ENCODE peak calls at places on chromosome 1, in seven cellular contexts. S is CD8-positive, alpha-beta memory T cell; D is heart right ventricle; N is NB4; T is AG10803; U is A549; O is mesenchymal stem cell. R is an unnamed sample.

GRCh38 chr1:157369808-157370521 is 182.3 kb downstream of the FCRL5 start:
- DNase-seq in T (peak; percentile 44), N (peak; percentile 64), S (no peak), O (peak; percentile 66), D (peak; percentile 25), U (peak; percentile 66), R (peak; percentile 45)

GRCh38 chr1:230867119-230867902 is 1.0 kb downstream of the C1orf198 start:
- DNase-seq in T (no peak), O (peak; percentile 47), N (no peak), D (no peak), U (no peak), S (no peak), R (no peak)

GRCh38 chr1:36123357-36123756 is 1.7 kb downstream of the COL8A2 start:
- DNase-seq in S (no peak), N (no peak), T (peak; percentile 37), U (no peak), D (no peak), O (no peak), R (no peak)

GRCh38 chr1:98991127-98992003 is 13.3 kb downstream of the PLPPR5 start:
- DNase-seq in S (no peak), T (peak; percentile 63), D (no peak), N (peak; percentile 33), U (peak; percentile 35), O (peak; percentile 84), R (peak; percentile 37)

GRCh38 chr1:155912056-155912536 is 947 bp upstream of the RIT1 start:
- DNase-seq in N (no peak), D (no peak), O (no peak), U (no peak), S (no peak), T (no peak), R (no peak)

GRCh38 chr1:163035791-163036249 is 33.3 kb upstream of the RGS4 start:
- DNase-seq in N (no peak), D (no peak), S (no peak), U (peak; percentile 13), O (peak; percentile 61), T (peak; percentile 87), R (peak; percentile 60)

GRCh38 chr1:3312894-3313578 is 141.4 kb upstream of the ARHGEF16 start:
- DNase-seq in N (peak; percentile 88), S (no peak), O (peak; percentile 99), D (peak; percentile 87), T (peak; percentile 98), U (peak; percentile 91), R (peak; percentile 98)

GRCh38 chr1:72379072-72379471 is 96.7 kb upstream of the NEGR1 start:
- DNase-seq in T (no peak), D (no peak), S (no peak), N (no peak), O (no peak), U (no peak), R (no peak)

GRCh38 chr1:181135462-181135781 is 46.9 kb downstream of the IER5 start:
- DNase-seq in U (peak; percentile 72), D (peak; percentile 31), T (peak; percentile 77), N (peak; percentile 44), S (no peak), O (peak; percentile 50), R (peak; percentile 45)

GRCh38 chr1:156571261-156571958 is 955 bp downstream of the IQGAP3 start:
- DNase-seq in T (peak; percentile 93), U (peak; percentile 55), O (peak; percentile 91), N (peak; percentile 41), S (no peak), D (no peak), R (peak; percentile 70)

GRCh38 chr1:145892486-145893087 is 6.9 kb upstream of the ANKRD35 start:
- DNase-seq in D (peak; percentile 30), T (peak; percentile 13), O (peak; percentile 47), S (no peak), N (no peak), U (peak; percentile 9), R (peak; percentile 75)

GRCh38 chr1:230127105-230128054 is 60.3 kb downstream of the GALNT2 start:
- DNase-seq in O (no peak), S (peak; percentile 6), D (no peak), U (no peak), T (no peak), N (no peak), R (no peak)

GRCh38 chr1:116874622-116875277 is 35.0 kb upstream of the PTGFRN start:
- DNase-seq in U (no peak), T (peak; percentile 65), O (peak; percentile 70), D (no peak), N (peak; percentile 21), S (no peak), R (peak; percentile 65)

GRCh38 chr1:116870322-116870721 is 39.4 kb upstream of the PTGFRN start:
- DNase-seq in T (no peak), N (no peak), S (no peak), O (no peak), D (no peak), U (no peak), R (no peak)

GRCh38 chr1:116869611-116870010 is 40.1 kb upstream of the PTGFRN start:
- DNase-seq in D (no peak), O (no peak), S (no peak), T (no peak), U (no peak), N (no peak), R (no peak)

GRCh38 chr1:116873680-116874271 is 35.9 kb upstream of the PTGFRN start:
- DNase-seq in N (no peak), S (no peak), D (no peak), T (no peak), O (no peak), U (no peak), R (no peak)

GRCh38 chr1:116871772-116872146 is 38.0 kb upstream of the PTGFRN start:
- DNase-seq in N (no peak), U (no peak), D (no peak), T (no peak), O (no peak), S (no peak), R (peak; percentile 72)
- H3K4me3 ChIP-seq in N (no peak overlapping the region), U (no peak overlapping the region), D (no peak overlapping the region), T (no peak overlapping the region), O (no peak overlapping the region), S (no peak overlapping the region), R (no peak overlapping the region)

DNA sequence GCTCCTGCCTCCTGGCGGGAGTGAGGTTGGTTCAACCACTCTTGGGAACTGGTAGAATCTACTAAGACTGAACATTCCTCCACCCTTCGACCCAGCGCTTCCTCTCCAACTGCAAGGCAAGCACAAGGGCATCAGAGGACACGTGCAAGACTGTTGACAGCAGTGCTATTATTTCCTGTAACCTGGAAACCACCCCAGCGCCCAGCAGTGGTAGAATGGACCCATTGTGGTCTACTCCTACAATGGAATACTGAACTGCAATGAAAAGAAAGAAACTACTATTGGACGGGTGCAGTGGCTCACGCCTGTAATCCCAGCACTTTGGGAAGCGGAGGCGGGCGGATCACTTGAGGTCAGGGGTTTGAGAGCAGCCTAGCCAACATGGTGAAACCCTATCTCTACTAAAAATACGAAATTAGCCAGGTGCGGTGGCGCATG is 33.0 kb upstream of the TARDBP start:
- DNase-seq in S (no peak), T (peak; percentile 53), O (no peak), D (peak; percentile 46), N (peak; percentile 37), U (no peak), R (no peak)
- H3K4me3 ChIP-seq in S (no peak overlapping the region), T (no peak overlapping the region), O (no peak overlapping the region), D (no peak overlapping the region), N (no peak overlapping the region), U (no peak overlapping the region), R (no peak overlapping the region)

DNA sequence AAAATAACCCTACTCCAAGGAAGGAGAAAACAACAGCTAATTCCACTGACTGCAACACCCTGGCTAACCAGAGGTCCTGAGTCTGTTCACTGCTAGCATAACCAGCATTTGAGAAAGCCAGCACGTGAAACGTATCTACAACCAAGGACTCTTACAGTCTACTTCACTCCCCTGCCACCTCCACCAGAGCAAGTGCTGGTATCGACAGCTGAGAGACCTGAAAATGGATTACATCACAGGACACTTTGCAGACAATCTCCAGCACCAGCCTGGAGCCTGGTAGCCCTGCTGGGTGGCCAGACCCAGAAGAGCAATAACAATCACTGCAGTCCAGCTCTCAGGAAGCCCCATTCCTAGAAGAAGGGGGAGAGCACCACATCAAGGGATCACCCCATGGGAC is 179.8 kb downstream of the COL24A1 start:
- DNase-seq in U (no peak), S (no peak), D (no peak), T (no peak), O (no peak), N (no peak), R (no peak)
- H3K4me3 ChIP-seq in U (no peak overlapping the region), S (no peak overlapping the region), D (no peak overlapping the region), T (no peak overlapping the region), O (no peak overlapping the region), N (no peak overlapping the region), R (no peak overlapping the region)

GRCh38 chr1:86419277-86419903 is 4.6 kb upstream of the CLCA2 start:
- DNase-seq in S (peak; percentile 39), T (peak; percentile 25), N (peak; percentile 67), D (peak; percentile 23), U (peak; percentile 2), O (peak; percentile 19), R (peak; percentile 38)
- H3K4me3 ChIP-seq in S (no peak overlapping the region), T (no peak overlapping the region), N (no peak overlapping the region), D (no peak overlapping the region), U (no peak overlapping the region), O (no peak overlapping the region), R (no peak overlapping the region)

DNA sequence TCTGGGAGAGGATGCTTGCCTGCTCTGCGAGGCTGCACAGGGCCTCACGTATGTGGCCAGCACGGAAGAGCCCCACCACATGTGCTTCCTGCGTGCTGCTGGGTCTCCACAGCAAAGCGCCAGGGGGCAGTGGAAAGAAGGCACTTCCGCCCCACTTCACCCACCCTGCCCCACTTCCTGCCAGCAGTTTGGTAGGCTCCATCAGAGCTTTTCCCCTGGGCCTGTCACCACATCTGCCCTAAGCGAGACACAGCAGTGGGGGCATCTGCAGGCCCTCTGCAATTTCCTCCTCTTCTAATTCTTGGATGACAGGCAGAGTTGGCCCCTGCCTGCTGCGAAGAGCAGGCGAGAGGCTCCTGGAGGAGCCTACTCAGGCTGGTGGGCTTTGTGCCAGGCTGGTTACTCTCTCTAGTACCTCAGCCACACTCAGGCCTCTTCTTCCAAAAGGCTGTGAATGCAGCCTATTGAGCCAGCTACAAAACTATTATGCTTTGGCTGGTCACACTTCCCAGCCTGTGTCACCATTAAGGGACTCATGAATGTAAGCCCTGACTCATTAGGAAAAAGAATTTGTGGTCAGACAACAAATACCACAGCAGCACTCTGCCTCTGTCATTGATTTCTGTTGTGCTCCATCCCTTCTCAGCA is 25.0 kb downstream of the CD244 start:
- DNase-seq in U (no peak), T (peak; percentile 33), N (peak; percentile 97), S (peak; percentile 89), O (peak; percentile 7), D (no peak), R (no peak)
- H3K4me3 ChIP-seq in U (no peak overlapping the region), T (no peak overlapping the region), N (no peak overlapping the region), S (peak overlapping the region; percentile 38), O (no peak overlapping the region), D (no peak overlapping the region), R (no peak overlapping the region)

DNA sequence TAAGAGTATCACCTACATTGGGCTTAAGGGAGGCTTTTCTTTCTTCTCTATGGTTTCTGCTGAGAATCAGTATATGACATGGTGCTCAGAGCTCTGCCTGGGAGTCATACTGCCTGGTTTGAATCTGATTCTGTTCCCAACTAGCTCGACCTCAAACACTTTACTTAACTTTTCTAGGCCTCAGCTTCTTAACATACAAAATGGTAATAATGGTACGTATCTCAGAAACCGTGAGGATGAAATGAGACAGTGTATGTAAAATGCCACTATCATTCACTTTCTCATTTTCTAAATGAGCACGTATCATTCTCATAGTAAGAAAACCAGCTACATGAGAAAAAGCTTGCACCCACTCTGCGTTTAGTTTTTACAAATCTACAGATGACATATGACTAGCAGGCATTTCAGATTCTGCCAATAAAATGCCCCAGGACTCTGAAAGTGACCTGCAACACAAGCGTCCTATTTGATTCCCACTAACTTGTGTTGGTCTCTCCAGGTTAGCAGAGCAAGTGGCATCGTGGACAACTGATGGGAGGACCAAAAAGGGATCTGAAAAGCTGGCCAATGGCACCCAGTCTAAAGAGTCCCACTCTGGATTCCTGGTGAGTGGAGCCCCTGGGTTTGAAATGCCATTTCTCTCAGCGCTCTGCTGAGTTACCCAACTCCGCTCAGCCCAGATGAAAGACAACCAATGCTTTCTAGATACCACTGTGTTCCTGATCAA is 6.1 kb downstream of the CTNNBIP1 start:
- DNase-seq in T (no peak), O (no peak), S (no peak), N (no peak), D (no peak), U (no peak), R (no peak)
- H3K4me3 ChIP-seq in T (no peak overlapping the region), O (no peak overlapping the region), S (no peak overlapping the region), N (no peak overlapping the region), D (no peak overlapping the region), U (no peak overlapping the region), R (no peak overlapping the region)